ENCODE peak calls at places on chromosomes 16 and 17, in four cellular contexts. Q is ovary; B is neural progenitor cell; X is CD8-positive, alpha-beta memory T cell. Z is an unnamed sample.

GRCh38 chr17:74864866-74865395 is 5.2 kb upstream of the GRIN2C start:
- DNase-seq in Q (peak; percentile 86), B (peak; percentile 77), X (peak; percentile 75), Z (peak; percentile 87)

GRCh38 chr16:88526008-88526905 is 43.9 kb upstream of the ZC3H18 start:
- DNase-seq in Q (peak; percentile 57), B (no peak), X (no peak), Z (no peak)

GRCh38 chr16:23171234-23171948 is 11.2 kb upstream of the SCNN1G start:
- DNase-seq in Q (no peak), B (no peak), X (no peak), Z (no peak)

GRCh38 chr17:9571201-9571600 is 4.4 kb downstream of the STX8 start:
- DNase-seq in Q (no peak), B (no peak), X (no peak), Z (no peak)

GRCh38 chr17:3647769-3648540 is 11.4 kb downstream of the CTNS start:
- DNase-seq in Q (no peak), B (peak; percentile 76), X (no peak), Z (no peak)

GRCh38 chr16:17723735-17724134 is 253.0 kb upstream of the XYLT1 start:
- DNase-seq in Q (no peak), B (no peak), X (no peak), Z (no peak)

GRCh38 chr16:11240636-11241473 is 15.1 kb downstream of the SOCS1 start:
- DNase-seq in Q (no peak), B (no peak), X (no peak), Z (no peak)

GRCh38 chr17:73493212-73493814 is 150.9 kb downstream of the SDK2 start:
- DNase-seq in Q (no peak), B (no peak), X (no peak), Z (no peak)

GRCh38 chr17:31404028-31404949 is 12.8 kb downstream of the RAB11FIP4 start:
- DNase-seq in Q (no peak), B (no peak), X (no peak), Z (no peak)

GRCh38 chr17:1604831-1605528 is 23.7 kb downstream of the SLC43A2 start:
- DNase-seq in Q (peak; percentile 66), B (peak; percentile 52), X (no peak), Z (no peak)

GRCh38 chr17:21377821-21378396 is 1.8 kb downstream of the KCNJ12 start:
- DNase-seq in Q (no peak), B (peak; percentile 78), X (no peak), Z (no peak)

GRCh38 chr17:73841431-73842060 is 197.3 kb upstream of the SDK2 start:
- DNase-seq in Q (no peak), B (peak; percentile 66), X (no peak), Z (no peak)

GRCh38 chr17:61411114-61411943 is 11.7 kb downstream of the TBX2 start:
- DNase-seq in Q (peak; percentile 79), B (peak; percentile 87), X (peak; percentile 43), Z (peak; percentile 76)

GRCh38 chr17:61413654-61414133 is 14.1 kb downstream of the TBX2 start:
- DNase-seq in Q (no peak), B (no peak), X (no peak), Z (peak; percentile 40)

GRCh38 chr17:61410555-61411089 is 11.0 kb downstream of the TBX2 start:
- DNase-seq in Q (peak; percentile 88), B (peak; percentile 89), X (peak; percentile 79), Z (peak; percentile 78)

GRCh38 chr17:61412860-61413653 is 13.4 kb downstream of the TBX2 start:
- DNase-seq in Q (no peak), B (peak; percentile 60), X (no peak), Z (peak; percentile 63)

GRCh38 chr17:61411944-61412859 is 12.6 kb downstream of the TBX2 start:
- DNase-seq in Q (peak; percentile 92), B (peak; percentile 92), X (peak; percentile 82), Z (peak; percentile 90)
- H3K27me3 ChIP-seq in Q (no peaks in the 10 kb centered on the region), B (peaks cover 98% of the 10 kb centered on the region), X (peaks cover 33% of the 10 kb centered on the region), Z (peaks cover 33% of the 10 kb centered on the region)

GRCh38 chr16:57593021-57593420 is 35.4 kb upstream of the ADGRG1 start:
- DNase-seq in Q (no peak), B (no peak), X (no peak), Z (no peak)
- H3K27me3 ChIP-seq in Q (no peaks in the 10 kb centered on the region), B (no peaks in the 10 kb centered on the region), X (no peaks in the 10 kb centered on the region), Z (no peaks in the 10 kb centered on the region)

GRCh38 chr16:49600541-49600940 is 226.9 kb downstream of the C16orf78 start:
- DNase-seq in Q (no peak), B (no peak), X (no peak), Z (no peak)
- H3K27me3 ChIP-seq in Q (no peaks in the 10 kb centered on the region), B (no peaks in the 10 kb centered on the region), X (no peaks in the 10 kb centered on the region), Z (no peaks in the 10 kb centered on the region)

DNA sequence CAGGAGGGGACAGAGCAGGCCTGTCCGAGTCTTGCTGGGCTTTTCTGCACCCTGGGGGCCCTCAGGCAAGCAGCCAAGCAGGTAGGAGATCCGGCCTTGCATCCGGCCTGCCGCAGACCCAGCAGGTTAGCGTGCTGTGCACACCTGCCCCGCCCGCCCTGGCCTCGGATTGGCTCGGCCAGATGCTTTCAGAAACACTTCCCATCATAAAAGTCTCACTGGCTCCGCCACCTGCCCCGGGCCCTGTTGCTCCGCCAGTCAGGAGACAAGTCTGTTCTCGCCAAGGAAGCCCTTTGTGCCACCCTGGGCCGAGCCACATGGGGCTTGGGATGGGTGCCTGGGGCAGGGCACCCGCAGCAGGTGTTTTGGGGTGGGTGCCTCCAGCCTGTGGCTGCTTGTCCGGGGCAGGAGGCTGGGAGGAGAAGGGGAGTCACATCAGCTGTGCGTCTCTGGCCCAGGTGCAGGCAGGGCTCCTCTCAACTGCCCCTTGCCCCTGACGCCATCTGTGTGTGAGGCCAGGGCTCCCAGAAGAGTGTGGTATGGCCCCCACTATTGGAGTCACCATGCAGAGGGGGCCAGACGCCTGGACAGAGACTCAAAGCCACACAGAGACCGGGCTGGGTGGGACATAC is 228.2 kb upstream of the GSE1 start:
- DNase-seq in Q (peak; percentile 35), B (no peak), X (no peak), Z (peak; percentile 62)
- H3K27me3 ChIP-seq in Q (no peaks in the 10 kb centered on the region), B (no peaks in the 10 kb centered on the region), X (no peaks in the 10 kb centered on the region), Z (no peaks in the 10 kb centered on the region)